ENCODE peak calls at places on chromosomes 12 and 14, in eight cellular contexts. One of them, this sample, is unnamed. For H3K36me3, the result is how much of the 10 kb centered on the place peaks cover.

GRCh38 chr14:32601908-32602307 is 272.8 kb downstream of the AKAP6 start:
- DNase-seq in HCT116: no peak
- DNase-seq in Peyer's patch: no peak
- DNase-seq in K562: no peak
- DNase-seq in transverse colon: no peak
- DNase-seq in body of pancreas: no peak
- DNase-seq in breast epithelium: no peak
- DNase-seq in heart left ventricle: no peak
- DNase-seq in this sample: no peak

GRCh38 chr12:118033331-118033730 is 16.8 kb downstream of the RFC5 start:
- DNase-seq in HCT116: no peak
- DNase-seq in Peyer's patch: no peak
- DNase-seq in K562: no peak
- DNase-seq in transverse colon: no peak
- DNase-seq in body of pancreas: no peak
- DNase-seq in breast epithelium: no peak
- DNase-seq in heart left ventricle: no peak
- DNase-seq in this sample: no peak

GRCh38 chr12:52969828-52970569 is 21.1 kb downstream of the KRT18 start:
- DNase-seq in HCT116: no peak
- DNase-seq in Peyer's patch: no peak
- DNase-seq in K562: no peak
- DNase-seq in transverse colon: peak
- DNase-seq in body of pancreas: peak
- DNase-seq in breast epithelium: no peak
- DNase-seq in heart left ventricle: peak
- DNase-seq in this sample: no peak

GRCh38 chr12:20097561-20097960 is 270.8 kb upstream of the PDE3A start:
- DNase-seq in HCT116: no peak
- DNase-seq in Peyer's patch: no peak
- DNase-seq in K562: no peak
- DNase-seq in transverse colon: no peak
- DNase-seq in body of pancreas: no peak
- DNase-seq in breast epithelium: no peak
- DNase-seq in heart left ventricle: no peak
- DNase-seq in this sample: no peak

GRCh38 chr14:74249433-74250375 is 10.5 kb downstream of the VSX2 start:
- DNase-seq in HCT116: no peak
- DNase-seq in Peyer's patch: no peak
- DNase-seq in K562: no peak
- DNase-seq in transverse colon: no peak
- DNase-seq in body of pancreas: no peak
- DNase-seq in breast epithelium: no peak
- DNase-seq in heart left ventricle: no peak
- DNase-seq in this sample: no peak

GRCh38 chr14:40218282-40218941 is 786.2 kb upstream of the FBXO33 start:
- DNase-seq in HCT116: no peak
- DNase-seq in Peyer's patch: no peak
- DNase-seq in K562: no peak
- DNase-seq in transverse colon: no peak
- DNase-seq in body of pancreas: no peak
- DNase-seq in breast epithelium: no peak
- DNase-seq in heart left ventricle: no peak
- DNase-seq in this sample: no peak

GRCh38 chr14:83478741-83479140 is 1945.1 kb upstream of the SEL1L start:
- DNase-seq in HCT116: no peak
- DNase-seq in Peyer's patch: no peak
- DNase-seq in K562: no peak
- DNase-seq in transverse colon: no peak
- DNase-seq in body of pancreas: no peak
- DNase-seq in breast epithelium: no peak
- DNase-seq in heart left ventricle: no peak
- DNase-seq in this sample: no peak

GRCh38 chr14:24367506-24368214 is at the start of gene NFATC4:
- DNase-seq in HCT116: peak
- DNase-seq in Peyer's patch: peak
- DNase-seq in K562: peak
- DNase-seq in transverse colon: peak
- DNase-seq in body of pancreas: peak
- DNase-seq in breast epithelium: peak
- DNase-seq in heart left ventricle: peak
- DNase-seq in this sample: peak

GRCh38 chr14:30553311-30553989 is 5.5 kb upstream of the G2E3 start:
- DNase-seq in HCT116: peak
- DNase-seq in Peyer's patch: no peak
- DNase-seq in K562: no peak
- DNase-seq in transverse colon: no peak
- DNase-seq in body of pancreas: no peak
- DNase-seq in breast epithelium: no peak
- DNase-seq in heart left ventricle: no peak
- DNase-seq in this sample: no peak

GRCh38 chr14:100618763-100619320 is 31.6 kb upstream of the BEGAIN start:
- DNase-seq in HCT116: no peak
- DNase-seq in Peyer's patch: no peak
- DNase-seq in K562: no peak
- DNase-seq in transverse colon: peak
- DNase-seq in body of pancreas: no peak
- DNase-seq in breast epithelium: no peak
- DNase-seq in heart left ventricle: no peak
- DNase-seq in this sample: no peak

GRCh38 chr12:27015730-27016076 is 1.5 kb upstream of the TM7SF3 start:
- DNase-seq in HCT116: peak
- DNase-seq in Peyer's patch: no peak
- DNase-seq in K562: peak
- DNase-seq in transverse colon: no peak
- DNase-seq in body of pancreas: no peak
- DNase-seq in breast epithelium: no peak
- DNase-seq in heart left ventricle: no peak
- DNase-seq in this sample: no peak

GRCh38 chr12:113837059-113837458 is 129.1 kb downstream of the RBM19 start:
- DNase-seq in HCT116: no peak
- DNase-seq in Peyer's patch: no peak
- DNase-seq in K562: no peak
- DNase-seq in transverse colon: no peak
- DNase-seq in body of pancreas: no peak
- DNase-seq in breast epithelium: no peak
- DNase-seq in heart left ventricle: no peak
- DNase-seq in this sample: no peak

GRCh38 chr14:89425931-89426330 is 8.9 kb upstream of the FOXN3 start:
- DNase-seq in HCT116: peak
- DNase-seq in Peyer's patch: peak
- DNase-seq in K562: no peak
- DNase-seq in transverse colon: peak
- DNase-seq in body of pancreas: no peak
- DNase-seq in breast epithelium: no peak
- DNase-seq in heart left ventricle: no peak
- DNase-seq in this sample: no peak

GRCh38 chr14:98296895-98297294 is 975.1 kb downstream of the BCL11B start:
- DNase-seq in HCT116: no peak
- DNase-seq in Peyer's patch: no peak
- DNase-seq in K562: no peak
- DNase-seq in transverse colon: no peak
- DNase-seq in body of pancreas: no peak
- DNase-seq in breast epithelium: no peak
- DNase-seq in heart left ventricle: no peak
- DNase-seq in this sample: no peak

DNA sequence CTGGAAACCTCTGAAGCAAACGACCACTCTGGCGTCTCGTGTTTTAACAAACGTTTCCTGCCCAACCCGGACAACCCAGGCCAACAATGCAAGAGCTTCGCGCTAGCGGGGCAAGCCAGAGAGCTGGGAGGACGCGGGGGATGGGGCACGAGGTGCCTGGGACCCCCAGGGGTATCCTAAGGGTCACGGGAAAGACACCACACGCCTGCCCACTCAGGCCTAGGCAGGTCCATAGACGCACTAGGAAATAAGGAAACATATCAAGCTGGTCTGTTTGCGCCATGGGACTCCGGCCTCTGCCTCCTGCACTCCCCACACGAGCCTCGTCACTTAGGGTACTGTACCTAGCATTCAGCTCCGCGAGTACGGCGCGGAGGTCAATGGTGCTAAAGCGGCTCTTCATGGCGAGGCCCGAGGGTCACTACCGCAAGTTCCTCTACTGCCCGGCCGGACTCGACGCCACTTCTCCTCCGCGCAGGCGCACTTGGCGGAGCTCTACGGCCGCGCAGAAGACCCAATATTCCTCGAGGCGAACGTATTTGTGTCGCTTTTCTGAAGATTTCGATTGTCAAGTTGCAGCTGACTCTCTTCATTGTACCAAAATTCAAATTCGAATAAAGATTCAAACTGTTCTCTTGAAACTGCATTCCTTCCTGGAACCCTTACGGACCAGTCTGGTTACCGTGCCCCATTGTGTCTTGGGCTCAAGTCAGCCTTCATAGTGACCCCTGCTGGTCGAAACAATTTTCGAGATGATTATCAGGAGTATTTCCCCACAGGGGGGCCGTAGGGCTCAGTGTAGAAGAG is at the start of gene NEMF:
- DNase-seq in HCT116: peak
- DNase-seq in Peyer's patch: peak
- DNase-seq in K562: peak
- DNase-seq in transverse colon: peak
- DNase-seq in body of pancreas: peak
- DNase-seq in breast epithelium: peak
- DNase-seq in heart left ventricle: peak
- DNase-seq in this sample: peak
- TF ChIP-seq POLR2A in HCT116: no peak
- TF ChIP-seq POLR2A in Peyer's patch: peak
- TF ChIP-seq POLR2A in K562: peak
- TF ChIP-seq POLR2A in transverse colon: peak
- TF ChIP-seq POLR2A in body of pancreas: peak
- TF ChIP-seq POLR2A in breast epithelium: peak
- TF ChIP-seq POLR2A in heart left ventricle: peak
- TF ChIP-seq POLR2A in this sample: peak

GRCh38 chr14:23093993-23094665 is 807 bp downstream of the ACIN1 start:
- DNase-seq in HCT116: no peak
- DNase-seq in Peyer's patch: no peak
- DNase-seq in K562: no peak
- DNase-seq in transverse colon: no peak
- DNase-seq in body of pancreas: no peak
- DNase-seq in breast epithelium: no peak
- DNase-seq in heart left ventricle: no peak
- DNase-seq in this sample: no peak

GRCh38 chr14:23095196-23096108 is at the start of gene C14orf119:
- DNase-seq in HCT116: peak
- DNase-seq in Peyer's patch: peak
- DNase-seq in K562: peak
- DNase-seq in transverse colon: peak
- DNase-seq in body of pancreas: peak
- DNase-seq in breast epithelium: peak
- DNase-seq in heart left ventricle: peak
- DNase-seq in this sample: peak

GRCh38 chr14:23094666-23095195 is at the start of gene ACIN1:
- DNase-seq in HCT116: peak
- DNase-seq in Peyer's patch: peak
- DNase-seq in K562: peak
- DNase-seq in transverse colon: no peak
- DNase-seq in body of pancreas: no peak
- DNase-seq in breast epithelium: peak
- DNase-seq in heart left ventricle: peak
- DNase-seq in this sample: peak

GRCh38 chr14:23093104-23093503 is 1.8 kb downstream of the ACIN1 start:
- DNase-seq in HCT116: no peak
- DNase-seq in Peyer's patch: no peak
- DNase-seq in K562: no peak
- DNase-seq in transverse colon: no peak
- DNase-seq in body of pancreas: no peak
- DNase-seq in breast epithelium: no peak
- DNase-seq in heart left ventricle: no peak
- DNase-seq in this sample: no peak

DNA sequence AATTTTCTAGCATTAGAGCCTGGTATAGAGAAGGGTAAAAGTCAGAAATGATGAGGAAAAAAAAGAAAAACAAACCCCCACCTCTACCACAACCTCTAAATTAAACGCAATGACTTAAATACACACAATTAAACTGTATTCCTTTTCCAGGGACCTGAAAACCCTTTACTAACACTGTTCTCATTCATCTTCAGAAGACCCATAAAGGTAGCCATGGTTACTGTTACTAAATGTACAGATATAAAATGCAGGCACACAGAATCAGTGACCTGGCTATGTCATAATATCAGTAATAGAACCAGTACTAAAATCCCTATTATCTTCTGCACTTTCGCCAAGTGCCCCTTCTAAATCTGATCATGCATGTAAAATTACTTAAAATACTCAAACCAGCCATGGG is 1.4 kb downstream of the ACIN1 start:
- DNase-seq in HCT116: no peak
- DNase-seq in Peyer's patch: no peak
- DNase-seq in K562: no peak
- DNase-seq in transverse colon: no peak
- DNase-seq in body of pancreas: no peak
- DNase-seq in breast epithelium: no peak
- DNase-seq in heart left ventricle: no peak
- DNase-seq in this sample: no peak
- H3K4me3 ChIP-seq in HCT116: peak
- H3K4me3 ChIP-seq in Peyer's patch: peak
- H3K4me3 ChIP-seq in K562: peak
- H3K4me3 ChIP-seq in transverse colon: no peak
- H3K4me3 ChIP-seq in body of pancreas: no peak
- H3K4me3 ChIP-seq in breast epithelium: peak
- H3K4me3 ChIP-seq in heart left ventricle: no peak
- H3K4me3 ChIP-seq in this sample: no peak

DNA sequence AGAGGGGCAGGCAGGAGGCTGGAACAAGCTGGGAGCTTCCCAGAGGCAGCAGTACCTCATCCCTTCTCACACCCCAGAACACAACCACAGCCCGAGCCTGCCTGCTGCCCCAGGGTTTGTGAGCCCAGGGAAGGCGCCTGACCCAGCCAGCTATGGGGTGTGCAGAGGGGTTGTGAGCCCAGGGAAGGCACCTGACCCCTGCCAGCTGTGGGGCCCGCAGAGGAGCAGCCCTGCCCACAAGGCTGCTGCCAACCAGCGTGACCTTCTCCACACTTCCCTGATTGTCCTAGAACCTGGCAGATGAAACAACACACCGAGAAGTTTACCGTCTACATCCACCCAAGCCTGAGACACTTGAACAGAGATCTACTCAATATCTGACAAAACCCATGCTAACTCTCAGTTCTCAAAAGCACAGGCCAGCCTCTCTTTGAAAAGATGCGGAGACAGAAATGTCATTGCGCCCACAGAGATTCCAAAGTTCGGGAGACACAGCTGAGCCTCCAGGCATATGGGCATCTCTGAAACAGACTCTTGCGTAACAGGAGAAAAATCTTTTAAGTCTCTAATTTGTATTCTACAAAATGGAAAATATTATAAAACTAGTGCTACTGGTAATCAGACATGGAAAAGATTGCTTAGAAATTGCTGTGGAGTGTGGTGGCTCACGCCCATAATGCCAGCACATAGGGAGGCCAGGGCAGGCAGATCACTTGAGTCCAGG is 47.3 kb downstream of the SFSWAP start:
- DNase-seq in HCT116: no peak
- DNase-seq in Peyer's patch: no peak
- DNase-seq in K562: no peak
- DNase-seq in transverse colon: no peak
- DNase-seq in body of pancreas: no peak
- DNase-seq in breast epithelium: peak
- DNase-seq in heart left ventricle: no peak
- DNase-seq in this sample: no peak
- H3K36me3 ChIP-seq in HCT116: under half
- H3K36me3 ChIP-seq in Peyer's patch: half or more
- H3K36me3 ChIP-seq in K562: half or more
- H3K36me3 ChIP-seq in transverse colon: under half
- H3K36me3 ChIP-seq in body of pancreas: under half
- H3K36me3 ChIP-seq in breast epithelium: under half
- H3K36me3 ChIP-seq in heart left ventricle: half or more
- H3K36me3 ChIP-seq in this sample: under half

GRCh38 chr14:68730367-68730766 is 62.5 kb downstream of the ZFP36L1 start:
- DNase-seq in HCT116: no peak
- DNase-seq in Peyer's patch: no peak
- DNase-seq in K562: no peak
- DNase-seq in transverse colon: no peak
- DNase-seq in body of pancreas: no peak
- DNase-seq in breast epithelium: no peak
- DNase-seq in heart left ventricle: peak
- DNase-seq in this sample: no peak
- TF ChIP-seq POLR2A in HCT116: no peak
- TF ChIP-seq POLR2A in Peyer's patch: no peak
- TF ChIP-seq POLR2A in K562: no peak
- TF ChIP-seq POLR2A in transverse colon: no peak
- TF ChIP-seq POLR2A in body of pancreas: no peak
- TF ChIP-seq POLR2A in breast epithelium: no peak
- TF ChIP-seq POLR2A in heart left ventricle: no peak
- TF ChIP-seq POLR2A in this sample: no peak

This sample was measured in adrenal gland.